ENCODE peak calls at places on chromosomes 6 and 20, in five cellular contexts. Z, L, D, V and C are unnamed samples.

GRCh38 chr20:24770628-24771556 is 178.2 kb upstream of the CST7 start:
- DNase-seq in Z (no peak), L (peak), D (no peak), V (no peak), C (no peak)

GRCh38 chr20:57313230-57313629 is 16.4 kb upstream of the SPO11 start:
- DNase-seq in Z (no peak), L (no peak), D (no peak), V (no peak), C (no peak)

GRCh38 chr6:12065321-12066140 is 53.4 kb downstream of the HIVEP1 start:
- DNase-seq in Z (no peak), L (no peak), D (no peak), V (no peak), C (no peak)

GRCh38 chr6:74638467-74638866 is 567.4 kb downstream of the COL12A1 start:
- DNase-seq in Z (no peak), L (no peak), D (no peak), V (no peak), C (no peak)

GRCh38 chr6:161608771-161609170 is 334.9 kb upstream of the AGPAT4 start:
- DNase-seq in Z (no peak), L (no peak), D (no peak), V (no peak), C (no peak)

GRCh38 chr6:122956376-122956775 is 39.7 kb upstream of the CLVS2 start:
- DNase-seq in Z (no peak), L (no peak), D (no peak), V (no peak), C (no peak)

GRCh38 chr20:47188540-47188939 is 168.0 kb downstream of the ZMYND8 start:
- DNase-seq in Z (no peak), L (no peak), D (no peak), V (no peak), C (no peak)

GRCh38 chr20:62018437-62019143 is 47.1 kb downstream of the TAF4 start:
- DNase-seq in Z (no peak), L (no peak), D (no peak), V (no peak), C (no peak)

GRCh38 chr6:4319992-4320683 is 184.8 kb upstream of the ECI2 start:
- DNase-seq in Z (no peak), L (no peak), D (no peak), V (no peak), C (no peak)

GRCh38 chr6:140253096-140253495 is 878.6 kb upstream of the CITED2 start:
- DNase-seq in Z (no peak), L (no peak), D (no peak), V (no peak), C (no peak)

GRCh38 chr6:3612341-3613041 is 139.0 kb downstream of the PXDC1 start:
- DNase-seq in Z (no peak), L (no peak), D (no peak), V (peak), C (no peak)

GRCh38 chr20:25987073-25987927 is 290.6 kb upstream of the ZNF337 start:
- DNase-seq in Z (no peak), L (peak), D (no peak), V (no peak), C (no peak)

GRCh38 chr6:46940433-46941226 is 18.9 kb upstream of the ADGRF5 start:
- DNase-seq in Z (no peak), L (no peak), D (peak), V (no peak), C (no peak)

GRCh38 chr20:50029697-50030428 is 47.1 kb downstream of the SNAI1 start:
- DNase-seq in Z (peak), L (peak), D (peak), V (no peak), C (no peak)

GRCh38 chr20:18639501-18639979 is 51.7 kb downstream of the DTD1 start:
- DNase-seq in Z (no peak), L (no peak), D (no peak), V (no peak), C (peak)

GRCh38 chr6:148177589-148178233 is 164.9 kb upstream of the SASH1 start:
- DNase-seq in Z (peak), L (peak), D (peak), V (peak), C (peak)

GRCh38 chr6:90425161-90425641 is 128.6 kb upstream of the BACH2 start:
- DNase-seq in Z (no peak), L (no peak), D (no peak), V (no peak), C (no peak)

GRCh38 chr6:15400572-15401004 is 154.7 kb downstream of the JARID2 start:
- DNase-seq in Z (peak), L (peak), D (peak), V (no peak), C (peak)
- H3K4me3 ChIP-seq in Z (no peak), L (peak), D (no peak), V (no peak), C (peak)

GRCh38 chr6:25755496-25755895 is 954 bp downstream of the SLC17A4 start:
- DNase-seq in Z (no peak), L (no peak), D (no peak), V (no peak), C (no peak)
- H3K27ac ChIP-seq in Z (no peak), L (no peak), D (no peak), V (no peak), C (no peak)

GRCh38 chr6:157982297-157982579 is 575 bp downstream of the SYNJ2 start:
- DNase-seq in Z (no peak), L (peak), D (no peak), V (no peak), C (no peak)

GRCh38 chr6:157980288-157981131 is 1.2 kb upstream of the SYNJ2 start:
- DNase-seq in Z (no peak), L (no peak), D (no peak), V (no peak), C (no peak)

GRCh38 chr6:157981395-157982296 is at the start of gene SYNJ2:
- DNase-seq in Z (no peak), L (peak), D (peak), V (no peak), C (peak)

GRCh38 chr6:157982580-157983438 is 1.1 kb downstream of the SYNJ2 start:
- DNase-seq in Z (no peak), L (peak), D (no peak), V (no peak), C (no peak)

DNA sequence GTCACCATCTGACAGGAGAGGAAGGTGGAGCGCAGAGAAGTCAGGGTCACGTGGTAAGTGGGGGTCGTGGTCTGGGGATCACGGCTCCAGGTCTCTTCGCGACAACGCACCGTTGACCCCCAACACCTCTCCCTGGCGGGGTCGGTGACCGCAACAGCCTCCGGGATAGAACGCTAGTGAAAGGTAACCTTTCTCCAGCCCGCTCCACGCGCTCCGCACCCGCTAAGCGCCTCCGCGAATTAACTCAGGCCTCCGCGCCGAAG is 600 bp upstream of the SYNJ2 start:
- DNase-seq in Z (no peak), L (no peak), D (no peak), V (no peak), C (no peak)
- H3K4me3 ChIP-seq in Z (peak), L (peak), D (peak), V (peak), C (peak)

DNA sequence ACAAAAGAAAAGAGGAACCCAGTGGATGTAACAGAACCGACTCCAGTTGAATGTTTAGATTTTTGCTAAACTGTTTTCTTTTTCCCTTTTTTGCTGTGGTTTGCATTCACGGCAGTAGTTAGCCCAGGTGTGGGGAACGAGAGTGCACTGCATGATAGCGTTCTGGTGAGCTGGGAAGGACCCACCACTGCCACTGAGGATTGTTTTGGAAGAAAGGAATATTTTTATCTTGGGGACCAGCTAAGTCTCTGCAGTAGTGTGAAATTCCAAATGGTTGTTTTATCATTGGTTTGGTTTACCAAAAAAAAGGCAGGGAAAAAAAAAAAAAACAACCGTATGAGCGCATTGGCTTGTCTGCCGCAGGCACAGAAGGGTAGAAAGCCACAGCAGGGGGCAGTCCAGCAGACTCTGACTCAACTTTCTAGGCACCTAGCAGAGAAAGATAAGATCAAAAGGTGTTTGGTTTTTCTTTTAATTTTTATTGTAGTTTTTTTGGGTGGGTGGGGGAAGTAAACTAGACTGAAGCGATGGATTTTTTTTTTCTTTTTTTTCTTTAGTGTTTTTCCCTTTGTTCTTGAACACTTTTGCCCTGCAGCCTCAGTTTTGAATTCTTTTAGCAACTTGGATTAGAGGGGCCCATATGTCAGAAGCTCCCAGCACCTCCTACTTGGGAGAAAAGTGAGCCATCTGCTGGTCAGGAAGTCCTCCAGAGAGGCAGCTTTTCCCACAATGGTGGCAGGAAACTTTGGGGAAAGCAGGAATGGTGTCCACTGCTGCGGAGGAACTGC is 13.5 kb upstream of the RAB5IF start:
- DNase-seq in Z (no peak), L (peak), D (no peak), V (peak), C (no peak)
- H3K27ac ChIP-seq in Z (no peak), L (no peak), D (no peak), V (no peak), C (no peak)

DNA sequence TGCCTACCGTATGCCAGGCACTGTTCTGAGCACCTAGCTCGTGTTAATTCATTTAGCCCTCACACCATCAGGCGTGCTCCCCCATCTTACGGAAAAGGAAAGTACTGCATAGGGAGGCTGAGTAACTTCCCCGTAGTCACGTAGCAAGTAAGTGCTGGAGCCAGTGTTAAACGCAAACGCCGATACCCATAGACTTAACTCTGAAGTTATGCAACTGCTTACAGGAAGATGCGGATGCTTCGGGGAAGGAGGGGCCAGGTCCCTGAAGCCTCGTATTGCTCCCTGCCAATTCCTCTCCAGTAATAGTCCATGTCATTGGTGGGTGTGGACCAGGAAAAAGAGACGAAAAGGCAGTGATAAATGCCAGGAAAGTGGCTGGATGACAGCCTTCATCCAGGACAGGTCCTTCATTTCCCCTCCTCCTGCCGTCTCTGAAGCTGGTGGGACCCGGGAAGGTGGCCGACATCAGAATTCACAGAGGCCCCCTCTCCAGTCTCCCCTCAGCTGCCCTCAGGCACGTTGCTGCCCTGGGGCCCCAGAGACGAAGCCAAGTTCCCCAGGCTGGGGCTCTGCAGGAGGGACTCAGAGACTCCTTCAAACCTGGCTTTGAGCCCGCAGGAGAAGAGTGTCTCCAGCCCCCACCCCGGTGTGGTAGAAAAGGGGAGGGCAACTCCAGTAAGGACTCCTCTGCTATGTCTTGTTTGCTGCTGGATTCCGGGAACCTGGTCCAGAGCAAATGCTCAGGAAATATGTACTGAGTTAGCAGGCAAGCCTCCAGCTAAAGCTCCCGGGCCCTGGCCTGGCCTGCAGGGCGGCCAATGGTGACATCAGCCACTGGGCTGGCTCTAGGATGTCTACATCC is 37.7 kb downstream of the RAB44 start:
- DNase-seq in Z (peak), L (peak), D (peak), V (no peak), C (peak)
- H3K4me3 ChIP-seq in Z (no peak), L (no peak), D (no peak), V (no peak), C (peak)

GRCh38 chr6:134217516-134218140 is 100.3 kb downstream of the SGK1 start:
- DNase-seq in Z (no peak), L (no peak), D (no peak), V (no peak), C (no peak)
- H3K27ac ChIP-seq in Z (no peak), L (no peak), D (peak), V (no peak), C (no peak)

GRCh38 chr20:34544109-34544793 is 14.3 kb upstream of the MAP1LC3A start:
- DNase-seq in Z (no peak), L (no peak), D (no peak), V (no peak), C (no peak)
- H3K4me3 ChIP-seq in Z (no peak), L (no peak), D (no peak), V (no peak), C (no peak)

GRCh38 chr6:49513153-49513989 is 13.6 kb downstream of the GLYATL3 start:
- DNase-seq in Z (no peak), L (no peak), D (no peak), V (no peak), C (no peak)
- H3K27ac ChIP-seq in Z (no peak), L (no peak), D (no peak), V (no peak), C (no peak)